ENCODE peak calls at places on chromosomes 5 and 9, in four cellular contexts. Y is PC-9; H is CD4-positive, alpha-beta T cell; N is uterus. C is an unnamed sample. For H3K9me3, the result is how much of the 10 kb centered on the place peaks cover.

GRCh38 chr5:55959208-55959607 is 35.6 kb downstream of the IL6ST start:
- DNase-seq in Y (no peak), H (no peak), N (no peak), C (no peak)

GRCh38 chr9:90795879-90796317 is 5.7 kb upstream of the SYK start:
- DNase-seq in Y (no peak), H (no peak), N (no peak), C (no peak)

GRCh38 chr9:12859704-12860251 is 85.0 kb downstream of the LURAP1L start:
- DNase-seq in Y (peak), H (no peak), N (no peak), C (no peak)

GRCh38 chr5:132363431-132364112 is 5.9 kb upstream of the SLC22A5 start:
- DNase-seq in Y (peak), H (no peak), N (peak), C (no peak)

GRCh38 chr5:95471922-95472321 is 80.8 kb downstream of the FAM81B start:
- DNase-seq in Y (no peak), H (no peak), N (no peak), C (no peak)

GRCh38 chr5:133113331-133114061 is 61.7 kb downstream of the HSPA4 start:
- DNase-seq in Y (no peak), H (no peak), N (no peak), C (no peak)

GRCh38 chr5:96124589-96124988 is 162.9 kb upstream of the ELL2 start:
- DNase-seq in Y (no peak), H (no peak), N (no peak), C (no peak)

GRCh38 chr9:2157277-2158105 is 142.3 kb downstream of the SMARCA2 start:
- DNase-seq in Y (no peak), H (no peak), N (no peak), C (no peak)

GRCh38 chr5:34959323-34959722 is 30.0 kb downstream of the DNAJC21 start:
- DNase-seq in Y (peak), H (no peak), N (no peak), C (no peak)

GRCh38 chr5:177354256-177354655 is 2.8 kb upstream of the LMAN2 start:
- DNase-seq in Y (no peak), H (no peak), N (no peak), C (no peak)

GRCh38 chr5:145858929-145859328 is 13.9 kb downstream of the GRXCR2 start:
- DNase-seq in Y (no peak), H (no peak), N (no peak), C (no peak)

GRCh38 chr9:83062653-83063527 is at the start of gene RASEF:
- DNase-seq in Y (peak), H (no peak), N (no peak), C (no peak)

GRCh38 chr9:111974092-111974681 is 77.6 kb downstream of the UGCG start:
- DNase-seq in Y (peak), H (no peak), N (no peak), C (no peak)

GRCh38 chr5:67808340-67808739 is 407.2 kb upstream of the PIK3R1 start:
- DNase-seq in Y (no peak), H (no peak), N (no peak), C (no peak)

GRCh38 chr5:181170237-181170830 is 22.9 kb downstream of the OR2V2 start:
- DNase-seq in Y (no peak), H (no peak), N (no peak), C (no peak)

GRCh38 chr5:14775857-14776256 is 95.7 kb downstream of the ANKH start:
- DNase-seq in Y (no peak), H (no peak), N (no peak), C (no peak)

GRCh38 chr9:112132356-112132755 is 42.7 kb downstream of the SUSD1 start:
- DNase-seq in Y (no peak), H (no peak), N (no peak), C (no peak)

GRCh38 chr5:149630337-149630736 is 49.0 kb downstream of the ARHGEF37 start:
- DNase-seq in Y (no peak), H (no peak), N (no peak), C (no peak)

GRCh38 chr9:112605963-112606699 is 111.8 kb downstream of the INIP start:
- DNase-seq in Y (no peak), H (no peak), N (no peak), C (no peak)

GRCh38 chr9:127803507-127804352 is 1.0 kb downstream of the FPGS start:
- DNase-seq in Y (peak), H (no peak), N (no peak), C (peak)

GRCh38 chr9:25396828-25397227 is 281.4 kb downstream of the TUSC1 start:
- DNase-seq in Y (no peak), H (no peak), N (no peak), C (no peak)

GRCh38 chr5:597871-598563 is 14.1 kb upstream of the CEP72 start:
- DNase-seq in Y (no peak), H (no peak), N (no peak), C (no peak)

GRCh38 chr5:170338933-170339779 is 41.6 kb upstream of the LCP2 start:
- DNase-seq in Y (no peak), H (peak), N (no peak), C (peak)

GRCh38 chr9:135060461-135061116 is 26.9 kb upstream of the OLFM1 start:
- DNase-seq in Y (no peak), H (peak), N (no peak), C (no peak)

GRCh38 chr9:92647671-92648446 is 22.1 kb downstream of the IPPK start:
- DNase-seq in Y (no peak), H (peak), N (peak), C (no peak)

DNA sequence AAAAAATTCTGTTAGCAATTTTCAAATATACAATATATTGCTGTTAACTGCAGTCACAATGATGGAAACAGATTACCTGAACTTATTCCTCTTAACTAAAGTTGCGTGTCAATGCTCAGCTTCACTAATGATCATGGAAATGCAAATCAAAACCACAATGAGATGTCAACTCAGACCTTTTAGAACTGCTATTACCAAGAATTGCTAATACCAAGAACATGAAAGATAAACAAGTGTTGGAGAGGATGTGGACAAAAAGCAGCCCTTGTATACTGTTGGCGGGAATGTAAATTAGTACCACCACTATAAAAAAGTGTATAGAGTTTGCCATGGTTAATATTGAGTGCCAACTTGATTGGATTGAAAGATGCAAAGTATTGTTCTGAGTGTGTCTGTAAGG is 1409.7 kb upstream of the CDH18 start:
- DNase-seq in Y (no peak), H (no peak), N (no peak), C (no peak)
- H3K9me3 ChIP-seq in Y (under half), H (under half), N (under half), C (under half)

DNA sequence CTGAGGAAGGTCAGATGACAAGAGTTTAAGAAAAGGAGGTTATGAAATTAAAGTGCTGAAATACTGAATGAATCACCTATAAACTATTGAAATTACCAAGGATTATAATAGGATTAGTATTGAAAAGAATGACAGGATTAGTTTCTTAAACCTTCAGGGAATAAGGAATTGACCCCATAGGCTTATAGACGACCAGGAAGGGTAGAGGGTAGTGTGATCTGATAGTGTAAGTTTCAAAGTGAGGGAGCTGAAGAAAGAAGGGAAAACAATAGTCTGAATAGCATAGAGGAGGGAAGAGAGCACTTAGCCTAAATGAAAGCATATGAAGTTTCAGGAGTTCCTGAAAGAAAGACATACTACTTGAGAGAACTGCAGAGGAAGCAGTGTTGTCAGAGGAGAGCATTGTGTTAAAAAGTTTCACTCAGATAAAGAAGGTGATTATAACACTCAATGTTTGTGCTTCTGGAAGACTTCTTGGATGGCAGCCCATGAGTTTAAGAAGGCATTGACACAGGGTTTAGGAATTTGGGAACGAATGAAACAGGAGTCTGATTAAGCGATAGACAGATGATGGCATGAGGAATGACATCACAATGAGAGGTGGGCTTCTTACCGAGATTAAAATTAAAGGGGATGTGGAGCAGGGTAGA is 557.9 kb upstream of the GRAMD2B start:
- DNase-seq in Y (no peak), H (no peak), N (no peak), C (no peak)
- H3K9me3 ChIP-seq in Y (under half), H (under half), N (under half), C (under half)

DNA sequence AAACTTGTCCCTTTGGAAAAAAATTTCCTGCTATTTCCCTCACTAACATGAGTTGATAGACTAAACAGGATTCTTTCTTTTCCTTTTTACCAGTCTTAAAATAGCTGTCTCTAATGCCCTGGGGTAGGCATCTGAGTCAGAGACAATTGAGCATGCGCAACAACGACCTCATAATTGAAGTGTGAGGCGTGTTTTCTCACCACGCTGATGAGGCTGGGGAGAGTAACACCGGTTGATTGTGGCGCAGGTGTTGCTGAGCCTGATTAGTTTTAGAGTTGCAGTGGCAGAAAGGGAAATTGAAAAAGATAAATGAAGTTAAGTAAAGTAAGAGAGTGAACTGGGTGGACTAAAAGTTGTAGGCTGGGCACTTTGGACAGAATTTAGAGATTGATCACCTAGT is 213.7 kb downstream of the TLR4 start:
- DNase-seq in Y (no peak), H (no peak), N (no peak), C (no peak)
- H3K9me3 ChIP-seq in Y (under half), H (under half), N (under half), C (under half)

GRCh38 chr9:5408596-5408995 is 29.1 kb downstream of the PLGRKT start:
- DNase-seq in Y (no peak), H (no peak), N (no peak), C (no peak)
- H3K9me3 ChIP-seq in Y (under half), H (under half), N (under half), C (under half)